ENCODE peak calls at places on chromosome 22, in ten cellular contexts. V is uterus, D is HCT116, R is breast epithelium, Z is fibroblast of lung, K is neural progenitor cell, S is transverse colon, W is body of pancreas, I is thoracic aorta, Y is prostate gland. H is an unnamed sample. For H3K4me1, the result is how much of the 10 kb centered on the place peaks cover.

GRCh38 chr22:40862537-40862936 is 624 bp upstream of the DNAJB7 start:
- DNase-seq in K (no peak), R (no peak), Y (no peak), I (no peak), D (no peak), W (no peak), Z (no peak), S (no peak), V (no peak), H (no peak)

GRCh38 chr22:35479359-35479758 is 61.3 kb upstream of the RASD2 start:
- DNase-seq in S (no peak), V (no peak), R (no peak), D (no peak), K (no peak), Y (peak), W (no peak), I (no peak), Z (no peak), H (no peak)

GRCh38 chr22:29202231-29203192 is 3.2 kb upstream of the EMID1 start:
- DNase-seq in D (no peak), I (no peak), K (peak), Z (peak), Y (no peak), W (no peak), R (peak), S (peak), V (no peak), H (peak)

GRCh38 chr22:22248878-22249277 is 4.3 kb downstream of the VPREB1 start:
- DNase-seq in S (no peak), Z (no peak), R (no peak), K (no peak), W (no peak), D (no peak), V (no peak), I (no peak), Y (no peak), H (no peak)

GRCh38 chr22:38724926-38725571 is 19.3 kb downstream of the GTPBP1 start:
- DNase-seq in K (peak), Y (no peak), R (no peak), D (no peak), W (no peak), Z (peak), I (no peak), S (no peak), V (no peak), H (no peak)

GRCh38 chr22:27669798-27670599 is 131.6 kb downstream of the MN1 start:
- DNase-seq in K (no peak), D (no peak), Y (no peak), I (no peak), Z (no peak), V (no peak), R (no peak), W (no peak), S (no peak), H (no peak)

GRCh38 chr22:25354456-25354855 is 135.0 kb downstream of the CRYBB2 start:
- DNase-seq in R (no peak), Y (no peak), I (no peak), Z (no peak), S (no peak), K (no peak), W (no peak), V (no peak), D (no peak), H (no peak)

GRCh38 chr22:40323681-40324083 is 22.6 kb upstream of the ADSL start:
- DNase-seq in W (no peak), R (no peak), Y (no peak), V (no peak), I (no peak), K (no peak), S (no peak), D (no peak), Z (no peak), H (no peak)

GRCh38 chr22:34897126-34897525 is 168.8 kb upstream of the ISX start:
- DNase-seq in V (no peak), R (no peak), I (no peak), K (no peak), Y (no peak), D (no peak), W (no peak), Z (no peak), S (no peak), H (no peak)

GRCh38 chr22:19986410-19987341 is 29.9 kb downstream of the ARVCF start:
- DNase-seq in K (peak), S (peak), I (no peak), W (peak), R (peak), Y (peak), Z (peak), D (no peak), V (peak), H (peak)

GRCh38 chr22:38730411-38730871 is 24.7 kb downstream of the GTPBP1 start:
- DNase-seq in Z (no peak), R (no peak), W (no peak), D (no peak), S (no peak), K (no peak), Y (no peak), I (no peak), V (no peak), H (peak)

GRCh38 chr22:44337658-44338004 is 24.9 kb upstream of the SHISAL1 start:
- DNase-seq in W (no peak), R (no peak), Y (no peak), Z (peak), I (peak), D (no peak), K (peak), V (peak), S (peak), H (no peak)

GRCh38 chr22:18971321-18971751 is 35.2 kb upstream of the PRODH start:
- DNase-seq in R (no peak), Y (no peak), S (no peak), D (no peak), V (no peak), I (no peak), W (peak), K (no peak), Z (no peak), H (no peak)

GRCh38 chr22:19841641-19842385 is 12.9 kb downstream of the GNB1L start:
- DNase-seq in D (no peak), Y (no peak), I (no peak), R (no peak), V (no peak), Z (no peak), S (no peak), W (no peak), K (no peak), H (no peak)

GRCh38 chr22:17867160-17867785 is 93.0 kb upstream of the BID start:
- DNase-seq in R (peak), K (no peak), I (no peak), S (peak), Z (no peak), V (peak), W (peak), Y (no peak), D (no peak), H (peak)

GRCh38 chr22:46087336-46087690 is 63.0 kb upstream of the PPARA start:
- DNase-seq in D (no peak), W (no peak), Y (no peak), Z (no peak), K (no peak), V (no peak), S (no peak), I (no peak), R (no peak), H (no peak)
- H3K4me3 ChIP-seq in D (no peak), W (no peak), Y (no peak), Z (peak), K (no peak), V (no peak), S (no peak), I (peak), R (peak), H (peak)

GRCh38 chr22:49953680-49954344 is 6.8 kb upstream of the PIM3 start:
- DNase-seq in Y (no peak), Z (no peak), D (no peak), K (no peak), W (no peak), V (no peak), I (no peak), S (no peak), R (no peak), H (no peak)
- H3K4me1 ChIP-seq in Y (half or more), Z (under half), D (under half), K (under half), W (half or more), V (under half), I (under half), S (under half), R (under half), H (half or more)

GRCh38 chr22:36921309-36922096 is 8.1 kb downstream of the CSF2RB start:
- DNase-seq in I (no peak), V (no peak), K (no peak), S (peak), D (no peak), Y (no peak), Z (no peak), R (no peak), W (no peak), H (peak)

GRCh38 chr22:36916034-36916433 is 2.6 kb downstream of the CSF2RB start:
- DNase-seq in R (no peak), D (no peak), S (no peak), V (no peak), Y (no peak), Z (no peak), K (no peak), I (no peak), W (no peak), H (no peak)

GRCh38 chr22:36922097-36922608 is 8.7 kb downstream of the CSF2RB start:
- DNase-seq in Y (no peak), I (no peak), K (peak), D (no peak), S (no peak), Z (no peak), R (peak), V (no peak), W (no peak), H (no peak)

GRCh38 chr22:36922752-36923457 is 9.5 kb downstream of the CSF2RB start:
- DNase-seq in D (no peak), K (no peak), V (no peak), R (no peak), W (no peak), Z (no peak), Y (no peak), S (no peak), I (no peak), H (no peak)

GRCh38 chr22:36918730-36919129 is 5.3 kb downstream of the CSF2RB start:
- DNase-seq in Y (no peak), D (no peak), I (no peak), W (no peak), K (no peak), S (no peak), Z (no peak), V (no peak), R (no peak), H (no peak)
- TF ChIP-seq CTCF in Y (no peak), D (peak), I (no peak), W (no peak), K (no peak), S (no peak), Z (no peak), V (no peak), R (no peak), H (no peak)

GRCh38 chr22:23524226-23524625 is 55.9 kb downstream of the IGLL1 start:
- DNase-seq in R (no peak), W (no peak), K (no peak), Z (no peak), Y (no peak), I (no peak), V (no peak), S (no peak), D (no peak), H (no peak)

GRCh38 chr22:23523746-23524145 is 56.3 kb downstream of the IGLL1 start:
- DNase-seq in I (no peak), K (no peak), V (no peak), R (no peak), Y (no peak), D (no peak), Z (no peak), W (no peak), S (no peak), H (no peak)

GRCh38 chr22:23520875-23521441 is 59.1 kb downstream of the IGLL1 start:
- DNase-seq in R (peak), V (no peak), D (no peak), K (peak), Y (no peak), I (no peak), Z (peak), W (no peak), S (no peak), H (peak)

GRCh38 chr22:23521442-23522113 is 58.5 kb downstream of the IGLL1 start:
- DNase-seq in K (peak), R (peak), V (peak), W (peak), Y (peak), D (peak), Z (peak), I (peak), S (peak), H (peak)

GRCh38 chr22:23522642-23523251 is 57.3 kb downstream of the IGLL1 start:
- DNase-seq in I (no peak), Y (no peak), W (no peak), R (no peak), D (no peak), S (no peak), K (peak), Z (no peak), V (no peak), H (peak)
- H3K4me3 ChIP-seq in I (peak), Y (no peak), W (no peak), R (peak), D (no peak), S (peak), K (peak), Z (peak), V (no peak), H (peak)

GRCh38 chr22:45997077-45997774 is 20.3 kb upstream of the WNT7B start:
- DNase-seq in W (peak), I (no peak), K (peak), Y (peak), Z (peak), R (peak), D (no peak), V (peak), S (peak), H (peak)

GRCh38 chr22:45998638-45999378 is 21.8 kb upstream of the WNT7B start:
- DNase-seq in Y (no peak), R (no peak), S (no peak), W (no peak), D (no peak), Z (no peak), I (no peak), K (no peak), V (no peak), H (no peak)

GRCh38 chr22:45996241-45997076 is 19.5 kb upstream of the WNT7B start:
- DNase-seq in V (peak), Y (no peak), W (no peak), R (no peak), K (no peak), I (no peak), Z (no peak), D (no peak), S (peak), H (peak)

GRCh38 chr22:45999379-45999971 is 22.5 kb upstream of the WNT7B start:
- DNase-seq in D (no peak), Z (no peak), I (no peak), W (no peak), K (no peak), S (no peak), R (no peak), Y (no peak), V (no peak), H (no peak)

DNA sequence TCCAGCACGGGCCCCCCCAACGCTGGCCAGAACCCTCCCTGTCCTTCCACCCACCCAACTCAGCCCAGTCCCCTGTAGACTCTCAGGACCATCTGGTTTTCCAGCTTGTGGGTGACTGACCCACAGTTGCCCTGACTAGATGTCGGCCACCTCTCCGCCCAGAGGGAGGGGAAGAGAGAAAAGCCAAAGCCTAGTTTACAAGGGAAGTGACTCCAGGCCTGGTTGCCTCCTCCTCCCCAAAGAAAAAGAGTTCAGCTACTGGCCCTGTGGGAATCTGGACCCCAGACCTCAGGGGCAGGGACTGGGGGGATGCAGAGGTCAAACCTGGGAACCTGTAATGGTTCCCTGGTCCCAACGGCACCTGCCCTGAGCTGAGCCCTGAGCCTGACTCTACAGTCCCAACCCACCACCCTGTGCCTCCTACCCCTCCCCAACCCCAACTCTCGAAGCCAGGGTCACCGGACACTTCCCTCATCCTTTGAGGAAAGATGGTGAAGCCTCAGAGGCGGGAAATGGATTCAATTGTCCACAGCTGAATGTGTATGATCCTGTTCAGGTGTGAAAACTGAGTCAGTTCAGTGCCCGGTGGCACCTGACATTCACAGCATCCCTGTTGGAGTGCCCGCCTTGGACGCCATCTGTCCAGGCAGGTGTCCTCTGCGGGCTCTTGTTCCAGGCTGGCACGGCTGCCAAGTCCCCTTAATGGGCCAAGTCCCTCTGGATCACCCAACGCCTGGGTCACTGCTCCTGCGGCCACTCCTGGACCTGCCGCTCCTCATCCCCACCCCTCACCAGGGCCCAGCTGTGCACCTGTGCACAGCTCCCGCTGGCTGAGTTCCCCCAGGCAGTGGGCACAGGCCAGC is 21.0 kb upstream of the WNT7B start:
- DNase-seq in K (no peak), S (no peak), Y (no peak), Z (no peak), W (no peak), I (no peak), D (no peak), V (no peak), R (no peak), H (no peak)
- H3K4me1 ChIP-seq in K (under half), S (under half), Y (under half), Z (under half), W (under half), I (half or more), D (under half), V (under half), R (under half), H (under half)

DNA sequence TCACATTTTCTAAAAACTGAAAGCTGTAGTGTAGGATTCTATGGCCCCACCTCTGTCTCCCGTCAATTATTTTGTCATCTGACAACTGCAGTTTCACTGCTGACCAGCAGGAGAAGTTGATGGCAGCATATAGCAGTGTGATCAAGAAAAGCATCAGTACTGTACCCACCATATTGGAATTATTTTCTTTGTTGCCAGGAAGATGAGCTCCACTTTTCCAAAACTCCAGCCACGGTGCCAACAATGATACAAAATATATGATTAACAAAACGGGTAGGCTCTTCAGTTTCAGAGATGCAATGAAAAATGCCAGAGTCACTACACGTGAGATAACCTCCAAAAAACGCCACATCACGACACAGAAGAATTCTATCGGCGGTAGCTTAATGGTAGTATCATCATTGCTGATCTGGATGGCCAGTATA is 41.3 kb downstream of the XKR3 start:
- DNase-seq in S (no peak), D (peak), V (no peak), I (no peak), Z (no peak), W (no peak), R (no peak), Y (no peak), K (peak), H (no peak)
- TF ChIP-seq CTCF in S (no peak), D (peak), V (no peak), I (no peak), Z (peak), W (no peak), R (no peak), Y (no peak), K (peak), H (no peak)